ENCODE peak calls at places on chromosomes 1 and 21, in seven cellular contexts. C is EH; S is HEK293T; X is heart left ventricle; M is cardiac septum; V is EL; Y is activated T-cell treated with anti-CD3 and anti-CD28 coated beads, Interleukin-2, amount 50 U/mL, for 72 hours. G is an unnamed sample.

GRCh38 chr21:25370311-25370744 is 237.0 kb downstream of the MRPL39 start:
- DNase-seq in S (no peak), C (peak), X (no peak), Y (peak), M (no peak), V (peak), G (peak)

GRCh38 chr1:192904438-192904895 is 95.6 kb downstream of the RGS2 start:
- DNase-seq in Y (peak), M (no peak), V (peak), X (no peak), C (peak), S (no peak), G (peak)

GRCh38 chr1:226603030-226603960 is 54.7 kb downstream of the STUM start:
- DNase-seq in V (peak), Y (no peak), C (peak), M (peak), S (no peak), X (peak), G (peak)

GRCh38 chr1:11521605-11522399 is 42.8 kb downstream of the DISP3 start:
- DNase-seq in C (no peak), X (no peak), Y (no peak), S (no peak), M (peak), V (no peak), G (no peak)

GRCh38 chr1:168392958-168393357 is 112.3 kb downstream of the TBX19 start:
- DNase-seq in Y (no peak), X (no peak), V (no peak), C (no peak), M (no peak), S (no peak), G (no peak)

GRCh38 chr1:56477164-56478111 is 101.9 kb downstream of the PLPP3 start:
- DNase-seq in Y (no peak), M (peak), V (peak), C (peak), X (peak), S (no peak), G (peak)

GRCh38 chr1:30405631-30406212 is 317.7 kb downstream of the MATN1 start:
- DNase-seq in X (no peak), Y (no peak), M (peak), V (no peak), C (no peak), S (no peak), G (no peak)

GRCh38 chr1:197989058-197989457 is 71.9 kb downstream of the LHX9 start:
- DNase-seq in C (no peak), S (no peak), M (no peak), Y (no peak), V (no peak), X (no peak), G (no peak)

GRCh38 chr1:178172939-178173338 is 79.0 kb downstream of the RASAL2 start:
- DNase-seq in S (no peak), M (no peak), C (peak), Y (no peak), V (peak), X (no peak), G (peak)

GRCh38 chr1:9434247-9434646 is 105.0 kb upstream of the SLC25A33 start:
- DNase-seq in S (no peak), C (no peak), M (no peak), Y (no peak), X (no peak), V (no peak), G (no peak)

GRCh38 chr1:181099152-181100014 is 10.9 kb downstream of the IER5 start:
- DNase-seq in S (peak), V (peak), C (peak), M (no peak), Y (peak), X (no peak), G (no peak)

GRCh38 chr1:48039088-48040049 is 42.2 kb upstream of the TRABD2B start:
- DNase-seq in V (no peak), X (peak), M (peak), S (no peak), C (no peak), Y (no peak), G (no peak)

GRCh38 chr1:111406325-111406768 is 21.2 kb downstream of the OVGP1 start:
- DNase-seq in S (no peak), M (no peak), Y (peak), C (peak), V (no peak), X (no peak), G (no peak)

GRCh38 chr1:42157667-42158066 is 4.5 kb downstream of the GUCA2B start:
- DNase-seq in M (no peak), S (no peak), V (no peak), C (no peak), X (no peak), Y (no peak), G (no peak)

GRCh38 chr1:80155371-80155770 is 1148.8 kb upstream of the ADGRL4 start:
- DNase-seq in S (peak), C (no peak), V (peak), M (no peak), X (no peak), Y (no peak), G (no peak)

GRCh38 chr1:53130598-53130877 is 11.9 kb downstream of the SLC1A7 start:
- DNase-seq in X (no peak), V (no peak), C (no peak), M (peak), Y (no peak), S (no peak), G (no peak)

GRCh38 chr1:1899266-1899966 is 8.5 kb upstream of the GNB1 start:
- DNase-seq in S (no peak), Y (no peak), C (no peak), X (no peak), M (no peak), V (no peak), G (no peak)

GRCh38 chr1:162069334-162070093 is at the start of gene NOS1AP:
- DNase-seq in C (peak), Y (peak), S (peak), V (peak), X (peak), M (peak), G (peak)

GRCh38 chr1:160375788-160376524 is 9.1 kb downstream of the NHLH1 start:
- DNase-seq in C (peak), Y (peak), X (no peak), V (peak), S (no peak), M (no peak), G (peak)

GRCh38 chr1:114026797-114027196 is 47.5 kb downstream of the OLFML3 start:
- DNase-seq in Y (no peak), M (no peak), S (no peak), C (no peak), V (no peak), X (no peak), G (no peak)